ENCODE peak calls at places on chromosome 13, in seven cellular contexts. J is breast epithelium, F is right lobe of liver, L is kidney, R is tibial nerve, W is MM.1S, Z is heart left ventricle. H is an unnamed sample. For H3K4me1, the result is how much of the 10 kb centered on the place peaks cover.

GRCh38 chr13:86795858-86796257 is 875.3 kb upstream of the SLITRK5 start:
- DNase-seq in Z (no peak), L (no peak), F (no peak), R (no peak), J (no peak), W (no peak), H (no peak)

GRCh38 chr13:22738357-22738756 is 442.4 kb upstream of the SGCG start:
- DNase-seq in J (no peak), R (no peak), W (no peak), F (no peak), L (no peak), Z (no peak), H (no peak)

GRCh38 chr13:111666377-111666776 is 345.9 kb downstream of the TEX29 start:
- DNase-seq in W (no peak), J (no peak), L (no peak), F (peak), R (no peak), Z (no peak), H (no peak)

GRCh38 chr13:76833465-76833864 is 52.7 kb downstream of the KCTD12 start:
- DNase-seq in R (no peak), Z (no peak), F (no peak), L (no peak), J (no peak), W (no peak), H (no peak)

GRCh38 chr13:33636955-33637670 is 180.8 kb upstream of the RFC3 start:
- DNase-seq in J (no peak), F (no peak), Z (no peak), R (no peak), L (no peak), W (no peak), H (no peak)

GRCh38 chr13:37869506-37869755 is 141 bp downstream of the TRPC4 start:
- DNase-seq in W (no peak), Z (no peak), L (no peak), F (no peak), R (no peak), J (no peak), H (no peak)

GRCh38 chr13:25286308-25286968 is 850 bp downstream of the MTMR6 start:
- DNase-seq in F (no peak), Z (no peak), R (peak), L (no peak), W (no peak), J (no peak), H (peak)

GRCh38 chr13:77696863-77697207 is 652 bp upstream of the SLAIN1 start:
- DNase-seq in W (no peak), L (no peak), Z (no peak), J (no peak), R (no peak), F (no peak), H (no peak)

GRCh38 chr13:39417643-39418042 is 185.3 kb downstream of the LHFPL6 start:
- DNase-seq in L (no peak), Z (no peak), J (no peak), R (no peak), W (no peak), F (no peak), H (no peak)

GRCh38 chr13:37129867-37130266 is 24.4 kb upstream of the CSNK1A1L start:
- DNase-seq in J (no peak), W (no peak), F (no peak), Z (no peak), L (no peak), R (no peak), H (no peak)

GRCh38 chr13:34522818-34523217 is 419.3 kb upstream of the NBEA start:
- DNase-seq in W (no peak), F (no peak), R (no peak), L (no peak), Z (no peak), J (no peak), H (no peak)

GRCh38 chr13:72145383-72145782 is 278.4 kb upstream of the DACH1 start:
- DNase-seq in Z (no peak), F (no peak), L (no peak), W (no peak), R (no peak), J (no peak), H (no peak)

GRCh38 chr13:84433024-84433423 is 550.8 kb upstream of the SLITRK1 start:
- DNase-seq in L (no peak), Z (no peak), J (no peak), F (no peak), W (no peak), R (no peak), H (no peak)

GRCh38 chr13:91809161-91809560 is 410.7 kb downstream of the GPC5 start:
- DNase-seq in L (no peak), J (no peak), R (no peak), W (no peak), F (no peak), Z (no peak), H (no peak)

GRCh38 chr13:49669735-49670309 is 21.5 kb downstream of the EBPL start:
- DNase-seq in L (no peak), Z (peak), F (peak), R (peak), W (peak), J (no peak), H (peak)

GRCh38 chr13:20175406-20175794 is 14.5 kb upstream of the GJA3 start:
- DNase-seq in R (no peak), J (no peak), Z (no peak), F (no peak), L (no peak), W (no peak), H (no peak)

GRCh38 chr13:64248371-64249065 is 2832.9 kb upstream of the PCDH20 start:
- DNase-seq in L (no peak), R (no peak), Z (no peak), W (no peak), F (no peak), J (no peak), H (no peak)

GRCh38 chr13:46593403-46593802 is 40.4 kb downstream of the LRCH1 start:
- DNase-seq in J (no peak), L (no peak), W (no peak), Z (no peak), R (no peak), F (no peak), H (no peak)

GRCh38 chr13:51230473-51231105 is 8.4 kb downstream of the FAM124A start:
- DNase-seq in F (peak), W (no peak), Z (peak), R (peak), L (peak), J (no peak), H (peak)

GRCh38 chr13:28375250-28375930 is 119.5 kb downstream of the FLT1 start:
- DNase-seq in J (no peak), Z (no peak), W (no peak), R (no peak), F (no peak), L (no peak), H (no peak)

GRCh38 chr13:97068964-97069815 is 74.9 kb upstream of the OXGR1 start:
- DNase-seq in W (no peak), R (no peak), L (no peak), Z (peak), F (no peak), J (no peak), H (no peak)

GRCh38 chr13:74891610-74892009 is 590.4 kb downstream of the TBC1D4 start:
- DNase-seq in R (no peak), Z (no peak), L (no peak), F (no peak), W (no peak), J (no peak), H (no peak)

GRCh38 chr13:27339299-27339698 is 68.7 kb downstream of the RASL11A start:
- DNase-seq in J (no peak), L (no peak), F (no peak), W (peak), R (peak), Z (no peak), H (peak)

GRCh38 chr13:98548230-98548629 is 28.7 kb downstream of the STK24 start:
- DNase-seq in J (no peak), Z (no peak), L (no peak), F (no peak), W (no peak), R (no peak), H (no peak)

GRCh38 chr13:33380487-33381079 is 95.0 kb upstream of the STARD13 start:
- DNase-seq in R (no peak), Z (no peak), F (no peak), J (no peak), L (no peak), W (no peak), H (no peak)

GRCh38 chr13:73364706-73365105 is 305.9 kb downstream of the KLF5 start:
- DNase-seq in W (no peak), Z (no peak), J (no peak), F (no peak), R (no peak), L (no peak), H (no peak)

GRCh38 chr13:107956889-107957288 is 258.4 kb downstream of the LIG4 start:
- DNase-seq in J (no peak), Z (no peak), W (no peak), F (no peak), L (no peak), R (no peak), H (no peak)

GRCh38 chr13:91399189-91400093 is 1.0 kb downstream of the GPC5 start:
- DNase-seq in L (peak), R (no peak), Z (no peak), F (no peak), W (no peak), J (no peak), H (no peak)

GRCh38 chr13:99056381-99057014 is 78.6 kb upstream of the DOCK9 start:
- DNase-seq in R (no peak), J (no peak), F (no peak), Z (no peak), W (no peak), L (no peak), H (no peak)

GRCh38 chr13:87147076-87147475 is 524.1 kb upstream of the SLITRK5 start:
- DNase-seq in W (no peak), F (no peak), L (no peak), Z (no peak), J (no peak), R (no peak), H (no peak)

GRCh38 chr13:24217601-24218281 is 57.2 kb downstream of the SPATA13 start:
- DNase-seq in F (peak), L (peak), J (no peak), W (peak), R (no peak), Z (no peak), H (peak)

GRCh38 chr13:31009166-31009565 is 76.7 kb downstream of the TEX26 start:
- DNase-seq in L (no peak), R (no peak), Z (no peak), J (no peak), W (no peak), F (no peak), H (no peak)
- H3K4me1 ChIP-seq in L (under half), R (under half), Z (under half), J (under half), W (under half), F (under half), H (under half)

GRCh38 chr13:44050450-44051063 is 170.9 kb downstream of the LACC1 start:
- DNase-seq in W (peak), L (no peak), R (peak), F (no peak), Z (no peak), J (no peak), H (no peak)

GRCh38 chr13:44049546-44049945 is 169.8 kb downstream of the LACC1 start:
- DNase-seq in Z (no peak), L (no peak), F (no peak), J (no peak), W (no peak), R (no peak), H (no peak)

GRCh38 chr13:44051405-44051804 is 171.7 kb downstream of the LACC1 start:
- DNase-seq in F (no peak), Z (no peak), R (no peak), L (no peak), W (no peak), J (no peak), H (no peak)

GRCh38 chr13:44046428-44046827 is 166.7 kb downstream of the LACC1 start:
- DNase-seq in R (no peak), L (no peak), Z (no peak), W (no peak), J (no peak), F (no peak), H (no peak)

GRCh38 chr13:44048326-44048725 is 168.6 kb downstream of the LACC1 start:
- DNase-seq in F (no peak), J (no peak), Z (no peak), R (no peak), W (peak), L (no peak), H (no peak)
- TF ChIP-seq CTCF in F (peak), J (no peak), Z (peak), R (no peak), W (peak), L (no peak), H (no peak)

GRCh38 chr13:94313321-94313720 is 166.2 kb downstream of the DCT start:
- DNase-seq in Z (no peak), L (no peak), F (no peak), W (no peak), R (no peak), J (no peak), H (no peak)
- H3K4me1 ChIP-seq in Z (under half), L (under half), F (under half), W (under half), R (under half), J (under half), H (under half)

DNA sequence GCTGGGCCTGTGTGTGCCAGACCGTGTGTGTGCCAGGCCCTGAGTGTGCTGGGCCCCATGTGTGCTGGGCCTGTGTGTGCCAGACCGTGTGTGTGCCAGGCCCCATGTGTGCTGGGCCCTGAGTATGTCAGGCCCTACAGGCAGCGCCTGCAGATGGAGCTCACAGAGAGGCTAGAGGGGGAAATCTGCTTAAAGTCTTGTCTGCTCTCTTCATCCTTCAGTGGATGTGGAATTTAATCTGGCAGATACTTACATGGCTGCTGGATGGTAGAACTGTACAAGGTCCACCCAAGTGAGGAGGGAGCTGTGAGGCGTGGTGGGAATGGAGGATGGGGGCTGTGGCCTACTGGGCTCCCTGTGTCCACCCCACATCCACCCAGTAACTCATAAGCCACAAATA is 53.7 kb downstream of the C13orf46 start:
- DNase-seq in F (no peak), L (no peak), R (no peak), W (no peak), J (peak), Z (no peak), H (no peak)
- TF ChIP-seq CTCF in F (no peak), L (no peak), R (no peak), W (no peak), J (no peak), Z (no peak), H (no peak)

GRCh38 chr13:110266983-110267382 is 40.0 kb downstream of the COL4A1 start:
- DNase-seq in J (no peak), F (peak), R (no peak), W (no peak), L (no peak), Z (peak), H (no peak)

GRCh38 chr13:110265341-110265681 is 41.6 kb downstream of the COL4A1 start:
- DNase-seq in R (no peak), J (no peak), W (no peak), F (no peak), L (no peak), Z (peak), H (no peak)

GRCh38 chr13:110264685-110265275 is 42.2 kb downstream of the COL4A1 start:
- DNase-seq in R (no peak), F (no peak), L (no peak), Z (peak), W (no peak), J (no peak), H (no peak)

GRCh38 chr13:110265682-110266430 is 41.1 kb downstream of the COL4A1 start:
- DNase-seq in W (no peak), L (peak), R (no peak), F (peak), J (no peak), Z (peak), H (no peak)

DNA sequence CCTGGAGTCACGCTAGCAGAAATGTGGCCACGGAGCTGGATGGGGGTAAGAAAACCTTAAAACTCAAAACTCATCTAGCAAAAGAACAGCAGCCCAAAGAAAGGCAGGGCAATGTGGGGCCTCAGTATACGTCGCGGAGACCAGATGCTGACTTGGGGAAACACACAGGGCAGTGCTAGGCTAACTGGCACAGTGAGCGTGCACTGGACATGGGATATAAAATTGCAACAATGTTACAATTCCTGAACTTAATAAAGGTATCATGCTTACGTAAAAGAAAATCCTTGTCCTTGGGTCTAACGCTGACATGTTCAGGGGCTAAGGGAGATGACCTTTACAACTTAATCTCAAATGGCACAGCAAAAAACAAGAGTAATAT is 40.5 kb downstream of the COL4A1 start:
- DNase-seq in J (no peak), F (no peak), W (no peak), L (no peak), Z (no peak), R (no peak), H (no peak)
- H3K4me1 ChIP-seq in J (under half), F (under half), W (under half), L (under half), Z (half or more), R (under half), H (under half)

GRCh38 chr13:29379281-29379680 is 216.2 kb downstream of the SLC7A1 start:
- DNase-seq in W (no peak), Z (no peak), R (no peak), J (no peak), L (no peak), F (no peak), H (no peak)
- TF ChIP-seq CTCF in W (no peak), Z (no peak), R (no peak), J (no peak), L (no peak), F (no peak), H (no peak)

DNA sequence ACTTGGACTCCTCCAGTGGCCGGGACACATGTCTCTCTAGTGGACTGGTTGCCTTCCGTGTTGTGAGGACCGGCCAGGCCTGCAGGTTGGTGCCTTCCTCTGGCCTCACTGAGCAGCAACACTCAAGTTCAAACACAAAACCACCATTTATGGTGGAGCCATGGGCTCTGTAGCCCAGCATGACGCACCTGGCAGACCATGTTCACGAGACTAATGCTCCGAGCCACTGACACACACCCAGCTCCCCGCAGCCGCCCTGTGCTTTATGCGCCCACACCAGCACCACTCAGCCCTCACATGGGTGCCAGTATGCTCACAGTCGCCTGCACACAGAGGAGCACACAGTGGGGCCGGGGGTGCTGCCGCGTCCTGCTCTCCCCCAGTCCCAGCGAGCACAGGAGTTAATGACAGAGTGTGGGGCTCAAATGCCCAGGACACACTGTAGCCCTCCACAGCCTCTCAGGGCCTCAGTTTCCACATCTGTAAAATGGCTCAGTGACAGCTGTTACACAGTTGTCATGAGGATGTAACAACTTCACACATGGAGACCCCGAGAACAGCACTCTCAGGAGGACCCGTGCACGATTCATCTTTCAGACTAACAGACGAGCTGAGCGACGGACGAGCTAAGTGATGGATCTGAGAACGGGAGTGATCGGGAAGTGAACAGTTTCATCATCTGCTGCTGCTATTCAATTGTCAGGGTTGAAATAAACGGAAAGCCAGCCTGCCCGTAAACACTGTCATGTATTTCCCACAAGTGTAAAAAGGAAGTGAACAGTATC is 7.8 kb downstream of the GAS6 start:
- DNase-seq in L (peak), R (no peak), W (peak), J (peak), Z (no peak), F (no peak), H (peak)
- H3K4me1 ChIP-seq in L (under half), R (under half), W (half or more), J (under half), Z (half or more), F (under half), H (half or more)

DNA sequence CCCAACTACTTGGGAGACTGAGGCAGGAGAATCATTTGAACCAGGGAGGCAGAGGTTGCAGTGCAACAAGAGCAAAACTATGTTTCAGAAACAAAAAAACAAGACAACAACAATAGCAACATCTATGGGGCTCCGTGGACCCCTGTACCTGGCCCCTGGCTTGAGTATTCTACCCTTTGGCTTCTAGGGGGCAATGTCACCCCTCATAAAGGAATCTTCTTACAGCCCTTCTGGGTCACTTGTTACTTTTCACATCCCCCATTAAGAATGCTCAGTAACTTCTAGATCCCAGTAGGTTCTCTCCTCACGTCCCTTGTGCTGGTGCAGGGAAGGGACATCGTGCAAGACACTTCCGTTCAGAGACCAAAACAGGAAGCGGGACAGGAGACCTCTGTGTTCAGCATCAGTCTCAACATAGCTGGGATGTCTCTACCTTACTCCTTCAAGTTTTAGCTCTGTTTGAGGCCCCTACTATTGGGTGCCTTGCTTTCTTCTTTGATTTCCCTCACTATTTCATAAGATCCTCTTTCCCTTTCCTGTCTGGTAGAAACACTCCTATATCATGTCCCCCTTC is 218.2 kb upstream of the ARGLU1 start:
- DNase-seq in R (no peak), W (no peak), J (no peak), Z (no peak), L (no peak), F (no peak), H (no peak)
- TF ChIP-seq CTCF in R (no peak), W (no peak), J (no peak), Z (no peak), L (no peak), F (no peak), H (no peak)

H was measured in body of pancreas.